ENCODE peak calls at places on chromosomes 16 and 17, in eight cellular contexts. B, A, N, I, H, S, Y and E are unnamed samples.

GRCh38 chr17:30922235-30922993 is 669 bp downstream of the ADAP2 start:
- DNase-seq in B (no peak), A (no peak), N (no peak), I (peak; percentile 33), H (no peak), S (no peak), Y (no peak), E (peak; percentile 52)

GRCh38 chr16:27452569-27453475 is 50.8 kb downstream of the IL21R start:
- DNase-seq in B (no peak), A (no peak), N (no peak), I (no peak), H (no peak), S (no peak), Y (no peak), E (no peak)

GRCh38 chr16:67936876-67937605 is 391 bp upstream of the PSMB10 start:
- DNase-seq in B (no peak), A (no peak), N (no peak), I (no peak), H (peak; percentile 34), S (peak; percentile 64), Y (no peak), E (no peak)

GRCh38 chr16:30112197-30113030 is 923 bp downstream of the GDPD3 start:
- DNase-seq in B (no peak), A (peak; percentile 55), N (no peak), I (peak; percentile 41), H (no peak), S (peak; percentile 12), Y (no peak), E (no peak)

GRCh38 chr17:36534117-36534880 is at the start of gene MYO19:
- DNase-seq in B (peak; percentile 76), A (peak; percentile 74), N (peak; percentile 39), I (peak; percentile 73), H (no peak), S (peak; percentile 96), Y (peak; percentile 62), E (peak; percentile 74)

GRCh38 chr16:10511829-10512228 is 68.6 kb downstream of the EMP2 start:
- DNase-seq in B (no peak), A (no peak), N (no peak), I (no peak), H (no peak), S (peak; percentile 49), Y (no peak), E (no peak)

GRCh38 chr16:25060920-25061319 is 45.8 kb upstream of the ARHGAP17 start:
- DNase-seq in B (no peak), A (no peak), N (no peak), I (no peak), H (no peak), S (no peak), Y (no peak), E (no peak)

GRCh38 chr17:82962163-82962720 is 117.2 kb upstream of the METRNL start:
- DNase-seq in B (no peak), A (peak; percentile 43), N (no peak), I (peak; percentile 13), H (no peak), S (no peak), Y (no peak), E (no peak)

GRCh38 chr17:20206591-20206990 is 197.4 kb downstream of the SPECC1 start:
- DNase-seq in B (no peak), A (no peak), N (peak; percentile 64), I (peak; percentile 80), H (no peak), S (peak; percentile 75), Y (no peak), E (no peak)

GRCh38 chr17:16275024-16275423 is 58.0 kb downstream of the PIGL start:
- DNase-seq in B (no peak), A (no peak), N (no peak), I (no peak), H (no peak), S (no peak), Y (no peak), E (no peak)

GRCh38 chr17:79002796-79003593 is 6.6 kb downstream of the CANT1 start:
- DNase-seq in B (no peak), A (peak; percentile 29), N (no peak), I (no peak), H (no peak), S (no peak), Y (no peak), E (peak; percentile 36)

GRCh38 chr16:82715833-82716232 is 89.1 kb downstream of the CDH13 start:
- DNase-seq in B (no peak), A (no peak), N (no peak), I (no peak), H (no peak), S (peak; percentile 8), Y (no peak), E (no peak)

GRCh38 chr16:53304334-53304733 is 129.9 kb upstream of the RBL2 start:
- DNase-seq in B (no peak), A (no peak), N (no peak), I (no peak), H (no peak), S (no peak), Y (no peak), E (no peak)

GRCh38 chr16:26983426-26983825 is 83.3 kb upstream of the C16orf82 start:
- DNase-seq in B (no peak), A (no peak), N (no peak), I (peak; percentile 57), H (no peak), S (no peak), Y (no peak), E (no peak)